ENCODE peak calls at places on chromosomes 16 and 17, in four cellular contexts. One of them, this sample, is unnamed. For H3K27me3, the result is how much of the 10 kb centered on the place peaks cover.

GRCh38 chr16:71775949-71776348 is 32.7 kb downstream of the AP1G1 start:
- DNase-seq in ascending aorta: no peak
- DNase-seq in PC-9: no peak
- DNase-seq in lung: no peak
- DNase-seq in this sample: no peak

GRCh38 chr17:72259977-72260376 is 139.2 kb downstream of the SOX9 start:
- DNase-seq in ascending aorta: no peak
- DNase-seq in PC-9: no peak
- DNase-seq in lung: no peak
- DNase-seq in this sample: no peak

GRCh38 chr16:65889533-65889966 is 476.9 kb upstream of the CDH5 start:
- DNase-seq in ascending aorta: no peak
- DNase-seq in PC-9: peak
- DNase-seq in lung: no peak
- DNase-seq in this sample: no peak

GRCh38 chr17:76534831-76535732 is 2.4 kb downstream of the CYGB start:
- DNase-seq in ascending aorta: no peak
- DNase-seq in PC-9: no peak
- DNase-seq in lung: no peak
- DNase-seq in this sample: no peak

GRCh38 chr16:24523569-24523968 is 15.8 kb upstream of the RBBP6 start:
- DNase-seq in ascending aorta: no peak
- DNase-seq in PC-9: peak
- DNase-seq in lung: no peak
- DNase-seq in this sample: peak

GRCh38 chr17:67443931-67444597 is 67.0 kb downstream of the PITPNC1 start:
- DNase-seq in ascending aorta: no peak
- DNase-seq in PC-9: no peak
- DNase-seq in lung: no peak
- DNase-seq in this sample: no peak

GRCh38 chr16:53100131-53100748 is 45.4 kb downstream of the CHD9 start:
- DNase-seq in ascending aorta: no peak
- DNase-seq in PC-9: no peak
- DNase-seq in lung: no peak
- DNase-seq in this sample: no peak

GRCh38 chr16:9139965-9140364 is 48.5 kb downstream of the HAPSTR1 start:
- DNase-seq in ascending aorta: no peak
- DNase-seq in PC-9: no peak
- DNase-seq in lung: no peak
- DNase-seq in this sample: peak

GRCh38 chr16:12800751-12801308 is 2.9 kb downstream of the CPPED1 start:
- DNase-seq in ascending aorta: no peak
- DNase-seq in PC-9: no peak
- DNase-seq in lung: no peak
- DNase-seq in this sample: no peak

GRCh38 chr17:74354123-74354522 is 7.5 kb downstream of the BTBD17 start:
- DNase-seq in ascending aorta: no peak
- DNase-seq in PC-9: no peak
- DNase-seq in lung: no peak
- DNase-seq in this sample: no peak

GRCh38 chr17:61834610-61835009 is 28.7 kb downstream of the BRIP1 start:
- DNase-seq in ascending aorta: no peak
- DNase-seq in PC-9: no peak
- DNase-seq in lung: no peak
- DNase-seq in this sample: no peak

GRCh38 chr16:53249331-53249730 is 184.9 kb upstream of the RBL2 start:
- DNase-seq in ascending aorta: no peak
- DNase-seq in PC-9: no peak
- DNase-seq in lung: no peak
- DNase-seq in this sample: no peak

GRCh38 chr16:82059983-82060421 is 24.9 kb downstream of the HSD17B2 start:
- DNase-seq in ascending aorta: no peak
- DNase-seq in PC-9: no peak
- DNase-seq in lung: no peak
- DNase-seq in this sample: peak

GRCh38 chr17:64628641-64629040 is 33.5 kb downstream of the SMURF2 start:
- DNase-seq in ascending aorta: no peak
- DNase-seq in PC-9: no peak
- DNase-seq in lung: no peak
- DNase-seq in this sample: no peak

GRCh38 chr17:64240741-64241347 is 22.2 kb downstream of the TEX2 start:
- DNase-seq in ascending aorta: peak
- DNase-seq in PC-9: no peak
- DNase-seq in lung: peak
- DNase-seq in this sample: no peak

GRCh38 chr16:4387769-4388168 is 16.1 kb downstream of the VASN start:
- DNase-seq in ascending aorta: peak
- DNase-seq in PC-9: no peak
- DNase-seq in lung: no peak
- DNase-seq in this sample: no peak

GRCh38 chr16:31085371-31085770 is 3.4 kb downstream of the PRSS53 start:
- DNase-seq in ascending aorta: no peak
- DNase-seq in PC-9: no peak
- DNase-seq in lung: no peak
- DNase-seq in this sample: no peak

GRCh38 chr16:54076006-54076504 is 210.5 kb downstream of the IRX3 start:
- DNase-seq in ascending aorta: no peak
- DNase-seq in PC-9: no peak
- DNase-seq in lung: no peak
- DNase-seq in this sample: no peak

GRCh38 chr17:28744104-28744801 is 442 bp downstream of the TRAF4 start:
- DNase-seq in ascending aorta: no peak
- DNase-seq in PC-9: peak
- DNase-seq in lung: peak
- DNase-seq in this sample: peak

GRCh38 chr16:46629331-46629843 is 8.2 kb upstream of the SHCBP1 start:
- DNase-seq in ascending aorta: no peak
- DNase-seq in PC-9: peak
- DNase-seq in lung: no peak
- DNase-seq in this sample: no peak

GRCh38 chr16:73572135-73572534 is 524.2 kb upstream of the ZFHX3 start:
- DNase-seq in ascending aorta: peak
- DNase-seq in PC-9: no peak
- DNase-seq in lung: peak
- DNase-seq in this sample: no peak

GRCh38 chr16:46844771-46845170 is 13.8 kb upstream of the C16orf87 start:
- DNase-seq in ascending aorta: no peak
- DNase-seq in PC-9: no peak
- DNase-seq in lung: no peak
- DNase-seq in this sample: no peak

GRCh38 chr17:51258756-51259573 is 884 bp downstream of the MBTD1 start:
- DNase-seq in ascending aorta: no peak
- DNase-seq in PC-9: no peak
- DNase-seq in lung: no peak
- DNase-seq in this sample: peak

GRCh38 chr17:43627657-43628650 is 33.8 kb downstream of the MEOX1 start:
- DNase-seq in ascending aorta: no peak
- DNase-seq in PC-9: no peak
- DNase-seq in lung: no peak
- DNase-seq in this sample: no peak

GRCh38 chr17:4908301-4908700 is 5.4 kb upstream of the CHRNE start:
- DNase-seq in ascending aorta: no peak
- DNase-seq in PC-9: no peak
- DNase-seq in lung: no peak
- DNase-seq in this sample: no peak

GRCh38 chr17:76530826-76531500 is 6.5 kb downstream of the CYGB start:
- DNase-seq in ascending aorta: no peak
- DNase-seq in PC-9: no peak
- DNase-seq in lung: no peak
- DNase-seq in this sample: no peak

GRCh38 chr17:44376779-44377178 is 12.7 kb downstream of the ITGA2B start:
- DNase-seq in ascending aorta: no peak
- DNase-seq in PC-9: no peak
- DNase-seq in lung: no peak
- DNase-seq in this sample: no peak

GRCh38 chr17:39092672-39093250 is 58.7 kb downstream of the PLXDC1 start:
- DNase-seq in ascending aorta: no peak
- DNase-seq in PC-9: no peak
- DNase-seq in lung: no peak
- DNase-seq in this sample: no peak

GRCh38 chr16:23519282-23519681 is 9.0 kb upstream of the GGA2 start:
- DNase-seq in ascending aorta: no peak
- DNase-seq in PC-9: no peak
- DNase-seq in lung: no peak
- DNase-seq in this sample: no peak

GRCh38 chr17:45256114-45256966 is 5.6 kb downstream of the SPATA32 start:
- DNase-seq in ascending aorta: no peak
- DNase-seq in PC-9: no peak
- DNase-seq in lung: no peak
- DNase-seq in this sample: no peak

GRCh38 chr17:19369846-19370492 is 7.4 kb upstream of the B9D1 start:
- DNase-seq in ascending aorta: no peak
- DNase-seq in PC-9: no peak
- DNase-seq in lung: peak
- DNase-seq in this sample: no peak

GRCh38 chr16:24135624-24136296 is 120.4 kb upstream of the CACNG3 start:
- DNase-seq in ascending aorta: no peak
- DNase-seq in PC-9: no peak
- DNase-seq in lung: no peak
- DNase-seq in this sample: no peak

GRCh38 chr17:81258292-81258691 is 19.2 kb downstream of the NDUFAF8 start:
- DNase-seq in ascending aorta: no peak
- DNase-seq in PC-9: no peak
- DNase-seq in lung: no peak
- DNase-seq in this sample: no peak

GRCh38 chr17:65593870-65594584 is 32.6 kb upstream of the AXIN2 start:
- DNase-seq in ascending aorta: no peak
- DNase-seq in PC-9: no peak
- DNase-seq in lung: no peak
- DNase-seq in this sample: no peak

GRCh38 chr17:44859701-44860100 is 12.0 kb downstream of the HIGD1B start:
- DNase-seq in ascending aorta: no peak
- DNase-seq in PC-9: no peak
- DNase-seq in lung: no peak
- DNase-seq in this sample: no peak

GRCh38 chr17:57488856-57489255 is 232.5 kb downstream of the MSI2 start:
- DNase-seq in ascending aorta: no peak
- DNase-seq in PC-9: peak
- DNase-seq in lung: no peak
- DNase-seq in this sample: no peak

GRCh38 chr17:57490446-57490845 is 234.1 kb downstream of the MSI2 start:
- DNase-seq in ascending aorta: no peak
- DNase-seq in PC-9: peak
- DNase-seq in lung: no peak
- DNase-seq in this sample: no peak

GRCh38 chr17:57493171-57493570 is 236.8 kb downstream of the MSI2 start:
- DNase-seq in ascending aorta: no peak
- DNase-seq in PC-9: no peak
- DNase-seq in lung: no peak
- DNase-seq in this sample: no peak

GRCh38 chr17:57489321-57489720 is 233.0 kb downstream of the MSI2 start:
- DNase-seq in ascending aorta: no peak
- DNase-seq in PC-9: peak
- DNase-seq in lung: no peak
- DNase-seq in this sample: no peak

DNA sequence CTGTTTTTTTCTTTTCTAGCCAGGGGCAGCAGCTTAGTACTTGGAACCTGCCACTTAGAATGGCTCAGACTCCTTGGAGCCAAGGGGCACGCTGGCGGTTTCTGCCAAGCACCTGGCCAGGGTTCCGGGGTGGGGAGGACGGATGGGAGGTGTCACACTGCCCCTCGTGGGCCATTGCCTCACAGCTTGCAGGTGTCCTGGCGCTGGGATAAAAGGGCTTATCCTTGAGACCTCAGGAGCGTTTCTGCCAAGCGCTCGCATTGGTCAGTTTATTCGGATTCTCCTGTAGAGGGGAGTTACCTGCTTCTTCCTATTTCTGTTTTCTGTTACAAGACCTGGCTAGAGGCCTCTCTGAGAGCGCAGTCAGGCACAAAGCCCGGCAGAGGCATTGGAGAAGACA is 234.6 kb downstream of the MSI2 start:
- DNase-seq in ascending aorta: no peak
- DNase-seq in PC-9: peak
- DNase-seq in lung: no peak
- DNase-seq in this sample: no peak
- TF ChIP-seq CTCF in ascending aorta: no peak
- TF ChIP-seq CTCF in PC-9: no peak
- TF ChIP-seq CTCF in lung: no peak
- TF ChIP-seq CTCF in this sample: no peak

GRCh38 chr17:48560452-48560817 is 15.5 kb upstream of the HOXB2 start:
- DNase-seq in ascending aorta: no peak
- DNase-seq in PC-9: no peak
- DNase-seq in lung: no peak
- DNase-seq in this sample: no peak
- H3K27me3 ChIP-seq in ascending aorta: under half
- H3K27me3 ChIP-seq in PC-9: under half
- H3K27me3 ChIP-seq in lung: under half
- H3K27me3 ChIP-seq in this sample: under half

DNA sequence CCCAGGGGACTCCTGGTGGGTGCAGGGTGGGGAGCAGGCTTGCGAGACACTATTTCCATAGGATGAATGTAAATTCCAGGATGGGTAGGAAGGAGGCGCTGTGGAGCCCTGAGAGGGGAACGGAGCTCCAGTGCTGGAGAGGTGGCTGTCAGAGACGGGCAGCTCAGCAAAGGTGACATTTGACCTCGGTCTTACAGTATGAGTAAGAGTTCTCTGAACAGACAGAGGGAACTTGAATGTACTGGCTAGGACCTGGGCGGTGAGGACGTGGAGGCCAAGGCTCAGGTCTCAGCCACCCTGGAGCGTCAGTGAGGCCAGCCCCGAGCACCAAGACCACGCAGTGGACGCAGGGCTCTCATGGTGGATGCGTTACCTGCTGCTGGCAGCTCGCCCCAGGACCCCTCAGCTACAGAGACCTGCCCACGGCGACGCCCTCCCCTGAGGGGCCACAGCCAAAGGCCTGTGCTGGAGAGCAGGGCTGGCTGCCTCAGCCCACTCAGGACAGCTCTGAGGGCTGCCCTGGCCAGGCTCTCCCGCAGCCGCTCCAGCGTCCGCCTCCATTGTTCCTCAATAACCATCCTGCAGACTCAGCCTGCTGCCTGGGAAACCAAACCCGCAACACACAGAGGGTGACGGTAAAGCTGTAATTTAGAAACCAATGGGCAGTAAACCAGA is 65.9 kb upstream of the TNRC6C start:
- DNase-seq in ascending aorta: no peak
- DNase-seq in PC-9: no peak
- DNase-seq in lung: no peak
- DNase-seq in this sample: peak
- TF ChIP-seq CTCF in ascending aorta: no peak
- TF ChIP-seq CTCF in PC-9: no peak
- TF ChIP-seq CTCF in lung: no peak
- TF ChIP-seq CTCF in this sample: peak

GRCh38 chr17:57363580-57363979 is 107.3 kb downstream of the MSI2 start:
- DNase-seq in ascending aorta: no peak
- DNase-seq in PC-9: no peak
- DNase-seq in lung: no peak
- DNase-seq in this sample: no peak
- H3K27me3 ChIP-seq in ascending aorta: under half
- H3K27me3 ChIP-seq in PC-9: under half
- H3K27me3 ChIP-seq in lung: under half
- H3K27me3 ChIP-seq in this sample: under half

This sample was measured in Caco-2.